ENCODE peak calls at places on chromosomes 5 and 9, in seven cellular contexts. S is HCT116, E is neural progenitor cell, O is upper lobe of right lung, M is Peyer's patch, D is cardiac septum, H is AML-193. Z is an unnamed sample.

GRCh38 chr5:78514427-78515345 is 133.9 kb downstream of the LHFPL2 start:
- DNase-seq in S (no peak), D (no peak), E (no peak), M (no peak), O (no peak), H (no peak), Z (no peak)

GRCh38 chr9:115691686-115692085 is 461.9 kb upstream of the PAPPA start:
- DNase-seq in S (no peak), O (no peak), H (no peak), E (no peak), D (no peak), M (no peak), Z (no peak)

GRCh38 chr9:96245399-96245798 is 56.6 kb downstream of the HSD17B3 start:
- DNase-seq in M (no peak), S (no peak), O (no peak), D (no peak), H (no peak), E (peak; percentile 17), Z (no peak)

GRCh38 chr9:72473474-72474241 is 47.8 kb upstream of the TMC1 start:
- DNase-seq in D (no peak), M (no peak), S (no peak), E (no peak), O (no peak), H (no peak), Z (no peak)

GRCh38 chr5:141780240-141780951 is 97.8 kb downstream of the PCDH1 start:
- DNase-seq in D (no peak), O (no peak), E (peak; percentile 66), H (no peak), M (no peak), S (no peak), Z (no peak)

GRCh38 chr9:97412628-97413382 is 909 bp downstream of the TDRD7 start:
- DNase-seq in S (no peak), M (peak; percentile 28), E (no peak), O (no peak), H (peak; percentile 46), D (no peak), Z (no peak)

GRCh38 chr9:127921592-127922120 is 4.8 kb upstream of the ST6GALNAC4 start:
- DNase-seq in H (peak; percentile 50), E (peak; percentile 77), D (peak; percentile 91), O (peak; percentile 86), S (no peak), M (peak; percentile 67), Z (peak; percentile 84)

GRCh38 chr5:56123531-56124243 is 109.4 kb downstream of the ANKRD55 start:
- DNase-seq in H (no peak), O (no peak), D (no peak), M (no peak), S (peak; percentile 91), E (peak; percentile 69), Z (no peak)

GRCh38 chr9:93261735-93262523 is 78.0 kb downstream of the WNK2 start:
- DNase-seq in D (peak; percentile 76), O (peak; percentile 46), E (no peak), M (peak; percentile 13), S (no peak), H (no peak), Z (peak; percentile 41)

GRCh38 chr5:112686675-112687074 is 51.0 kb upstream of the APC start:
- DNase-seq in D (no peak), S (no peak), O (no peak), M (no peak), H (no peak), E (no peak), Z (no peak)

GRCh38 chr5:115575167-115576070 is 26.9 kb downstream of the TICAM2 start:
- DNase-seq in M (no peak), D (no peak), E (no peak), S (no peak), H (no peak), O (no peak), Z (no peak)

GRCh38 chr5:38925154-38925925 is 79.5 kb downstream of the OSMR start:
- DNase-seq in E (no peak), S (no peak), H (no peak), O (no peak), M (no peak), D (no peak), Z (no peak)

GRCh38 chr5:25892251-25892650 is 1146.1 kb downstream of the CDH9 start:
- DNase-seq in H (no peak), D (no peak), E (no peak), S (no peak), M (no peak), O (no peak), Z (no peak)

GRCh38 chr9:72807765-72808445 is 144.9 kb downstream of the ALDH1A1 start:
- DNase-seq in M (no peak), H (no peak), S (peak; percentile 32), O (no peak), D (no peak), E (no peak), Z (no peak)

GRCh38 chr9:125659954-125660353 is 47.1 kb downstream of the MAPKAP1 start:
- DNase-seq in H (no peak), M (no peak), O (no peak), S (no peak), D (no peak), E (no peak), Z (no peak)

GRCh38 chr9:70494221-70494620 is 79.8 kb upstream of the KLF9 start:
- DNase-seq in E (no peak), D (no peak), O (no peak), M (no peak), H (peak; percentile 46), S (no peak), Z (no peak)

GRCh38 chr9:97510797-97511761 is 9.6 kb downstream of the TMOD1 start:
- DNase-seq in M (no peak), O (no peak), E (no peak), S (no peak), D (no peak), H (no peak), Z (no peak)

GRCh38 chr5:154397652-154398406 is 48.0 kb upstream of the SAP30L start:
- DNase-seq in M (no peak), O (no peak), E (no peak), D (no peak), S (no peak), H (no peak), Z (peak; percentile 67)

GRCh38 chr9:119005162-119005561 is 364.1 kb downstream of the BRINP1 start:
- DNase-seq in H (no peak), M (no peak), E (peak; percentile 55), S (no peak), O (no peak), D (no peak), Z (no peak)

GRCh38 chr5:78627175-78627574 is 21.4 kb downstream of the LHFPL2 start:
- DNase-seq in E (no peak), O (no peak), H (peak; percentile 33), D (no peak), S (no peak), M (no peak), Z (no peak)

GRCh38 chr9:77697238-77697984 is 49.3 kb upstream of the GNA14 start:
- DNase-seq in E (no peak), S (no peak), H (no peak), O (no peak), D (no peak), M (no peak), Z (no peak)

GRCh38 chr9:95349109-95350038 is 31.9 kb upstream of the FANCC start:
- DNase-seq in H (no peak), E (peak; percentile 59), D (no peak), O (no peak), M (no peak), S (no peak), Z (no peak)

GRCh38 chr5:122220498-122220897 is 91.2 kb downstream of the ZNF474 start:
- DNase-seq in E (no peak), S (no peak), M (no peak), H (no peak), D (no peak), O (no peak), Z (no peak)

GRCh38 chr9:72384710-72385475 is 19.9 kb upstream of the ZFAND5 start:
- DNase-seq in S (no peak), E (no peak), M (no peak), D (no peak), H (no peak), O (no peak), Z (no peak)

GRCh38 chr9:125332527-125332926 is 70.9 kb downstream of the GAPVD1 start:
- DNase-seq in D (no peak), S (no peak), H (no peak), E (no peak), O (no peak), M (no peak), Z (no peak)

GRCh38 chr5:76625087-76625860 is 2.1 kb upstream of the F2RL2 start:
- DNase-seq in M (no peak), S (no peak), E (no peak), O (no peak), D (no peak), H (no peak), Z (no peak)

GRCh38 chr5:73733219-73733618 is 107.2 kb downstream of the ARHGEF28 start:
- DNase-seq in S (no peak), M (no peak), O (no peak), E (no peak), D (no peak), H (no peak), Z (no peak)

GRCh38 chr9:114110180-114110579 is 11.1 kb upstream of the KIF12 start:
- DNase-seq in M (no peak), E (no peak), H (no peak), D (no peak), S (no peak), O (no peak), Z (no peak)

GRCh38 chr5:126741361-126741760 is 35.6 kb upstream of the LMNB1 start:
- DNase-seq in H (no peak), D (no peak), M (no peak), O (no peak), S (no peak), E (no peak), Z (no peak)

GRCh38 chr5:170818222-170818621 is 34.7 kb downstream of the GABRP start:
- DNase-seq in E (no peak), O (no peak), M (no peak), D (no peak), S (no peak), H (no peak), Z (no peak)

GRCh38 chr9:68431307-68431706 is 74.9 kb downstream of the PGM5 start:
- DNase-seq in O (no peak), M (no peak), D (no peak), S (no peak), E (no peak), H (no peak), Z (no peak)

GRCh38 chr5:140251527-140251973 is 51.4 kb downstream of the PFDN1 start:
- DNase-seq in M (peak; percentile 34), O (no peak), S (peak; percentile 67), H (peak; percentile 80), E (no peak), D (peak; percentile 75), Z (no peak)